ENCODE peak calls at places on chromosomes 2 and 18, in seven cellular contexts. K is Peyer's patch, J is IMR-90, W is body of pancreas, X is H1, M is adrenal gland, Z is gastrocnemius medialis. T is an unnamed sample.

GRCh38 chr2:196103626-196104025 is 35.0 kb upstream of the DNAH7 start:
- DNase-seq in X (no peak), M (no peak), Z (no peak), W (no peak), K (no peak), J (no peak), T (no peak)

GRCh38 chr2:223969856-223970255 is 12.6 kb downstream of the MRPL44 start:
- DNase-seq in K (no peak), M (no peak), J (peak; percentile 12), X (no peak), Z (no peak), W (no peak), T (no peak)

GRCh38 chr2:226683196-226683595 is 116.4 kb downstream of the IRS1 start:
- DNase-seq in Z (no peak), W (no peak), J (peak; percentile 28), K (no peak), M (peak; percentile 26), X (no peak), T (no peak)

GRCh38 chr2:75540994-75541393 is 19.7 kb downstream of the EVA1A start:
- DNase-seq in Z (no peak), K (no peak), X (no peak), W (no peak), M (no peak), J (no peak), T (no peak)

GRCh38 chr2:13822365-13822764 is 810.2 kb upstream of the LRATD1 start:
- DNase-seq in K (no peak), W (no peak), J (no peak), X (no peak), M (no peak), Z (no peak), T (no peak)

GRCh38 chr2:109098251-109098920 is 30.6 kb upstream of the SH3RF3 start:
- DNase-seq in W (no peak), Z (no peak), X (no peak), J (peak; percentile 23), M (no peak), K (no peak), T (no peak)

GRCh38 chr2:216619411-216620393 is 13.5 kb upstream of the IGFBP2 start:
- DNase-seq in W (no peak), X (peak; percentile 57), M (no peak), K (no peak), Z (no peak), J (peak; percentile 64), T (no peak)

GRCh38 chr2:39504790-39505335 is 67.8 kb upstream of the MAP4K3 start:
- DNase-seq in M (no peak), J (peak; percentile 89), X (no peak), Z (no peak), W (no peak), K (no peak), T (no peak)

GRCh38 chr18:63293930-63294329 is 25.6 kb downstream of the BCL2 start:
- DNase-seq in M (no peak), Z (no peak), W (no peak), K (no peak), J (no peak), X (no peak), T (no peak)

GRCh38 chr2:26890341-26891000 is 42.5 kb downstream of the DPYSL5 start:
- DNase-seq in W (no peak), Z (no peak), K (no peak), J (no peak), M (no peak), X (peak; percentile 32), T (no peak)

GRCh38 chr2:133459590-133459989 is 108.7 kb downstream of the NCKAP5 start:
- DNase-seq in Z (no peak), M (no peak), X (no peak), W (no peak), J (no peak), K (no peak), T (no peak)

GRCh38 chr2:182767578-182767977 is 51.5 kb downstream of the DNAJC10 start:
- DNase-seq in X (no peak), Z (no peak), K (no peak), M (peak; percentile 17), W (no peak), J (peak; percentile 33), T (no peak)

GRCh38 chr2:216930716-216931115 is 70.9 kb upstream of the TNP1 start:
- DNase-seq in X (no peak), K (no peak), W (no peak), Z (no peak), M (no peak), J (no peak), T (no peak)

GRCh38 chr18:23403310-23403709 is 49.8 kb upstream of the RIOK3 start:
- DNase-seq in X (no peak), M (no peak), K (no peak), J (no peak), Z (no peak), W (no peak), T (no peak)
- TF ChIP-seq POLR2A in X (no peak), M (no peak), K (no peak), J (no peak), Z (no peak), W (no peak), T (no peak)

DNA sequence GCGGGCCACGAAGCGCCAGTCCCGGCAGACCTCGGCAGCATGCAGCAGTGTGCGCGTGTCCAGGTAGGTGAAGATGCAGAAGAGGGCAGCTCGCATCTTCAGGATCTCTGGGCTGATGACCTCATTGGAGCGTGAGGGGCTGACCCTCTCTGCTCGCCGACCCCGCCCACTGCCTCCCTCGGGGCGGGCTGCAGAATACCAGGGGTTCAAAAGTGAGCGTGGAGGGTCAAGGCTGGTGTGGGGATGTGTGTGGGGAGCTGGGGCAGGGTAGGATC is 20.0 kb downstream of the FBXO41 start:
- DNase-seq in J (no peak), M (no peak), Z (no peak), X (no peak), K (no peak), W (no peak), T (no peak)
- H3K27ac ChIP-seq in J (no peak overlapping the region), M (no peak overlapping the region), Z (no peak overlapping the region), X (no peak overlapping the region), K (no peak overlapping the region), W (no peak overlapping the region), T (no peak overlapping the region)

DNA sequence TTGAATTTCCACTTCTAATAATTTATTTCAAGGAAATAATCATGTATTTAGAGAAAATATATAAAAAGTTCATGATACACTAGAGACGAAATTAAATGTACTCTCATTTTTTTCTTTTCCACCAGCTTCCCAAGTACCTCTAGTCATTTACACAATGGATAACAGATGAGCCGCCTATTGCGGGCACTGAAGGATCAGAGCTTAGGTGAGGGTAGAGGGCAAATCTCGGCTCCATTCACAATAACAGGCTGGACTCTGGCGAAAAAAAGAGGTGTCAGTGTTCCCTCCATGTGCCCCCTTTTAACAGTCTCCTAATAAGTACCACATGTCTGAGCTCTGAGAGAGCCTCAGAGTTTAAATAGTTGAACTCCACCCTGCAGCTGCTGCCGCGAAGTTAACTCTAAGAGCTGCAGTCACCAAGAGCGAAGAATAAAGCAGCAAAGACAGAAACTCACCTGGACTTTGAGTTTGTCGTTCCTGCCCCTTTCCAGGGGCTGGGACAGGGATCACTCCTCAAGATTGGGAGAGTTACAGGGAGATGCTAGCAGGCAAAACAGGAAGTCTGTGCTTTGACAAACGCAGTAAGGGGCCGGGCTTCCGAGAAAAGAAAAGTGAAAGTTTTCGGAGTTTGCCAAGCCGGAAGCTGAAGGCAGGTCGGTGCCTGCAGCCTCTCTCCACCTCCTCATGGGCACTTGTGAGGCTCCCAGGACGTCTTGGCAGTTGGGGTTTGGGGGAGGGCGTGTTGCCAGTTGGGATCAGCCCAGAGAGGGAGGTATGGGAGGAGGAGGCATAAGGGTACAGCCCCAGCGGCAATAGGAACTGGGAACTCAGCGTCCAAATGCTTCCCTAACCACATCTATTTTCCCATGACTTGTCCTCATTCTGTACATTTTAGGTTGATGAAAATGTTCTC is at the start of gene SP110:
- DNase-seq in Z (peak; percentile 54), W (peak; percentile 91), K (peak; percentile 78), X (peak; percentile 73), J (peak; percentile 80), M (peak; percentile 89), T (peak; percentile 90)
- TF ChIP-seq POLR2A in Z (peak; percentile 10), W (no peak), K (peak; percentile 30), X (peak; percentile 61), J (no peak), M (peak; percentile 39), T (peak; percentile 55)

DNA sequence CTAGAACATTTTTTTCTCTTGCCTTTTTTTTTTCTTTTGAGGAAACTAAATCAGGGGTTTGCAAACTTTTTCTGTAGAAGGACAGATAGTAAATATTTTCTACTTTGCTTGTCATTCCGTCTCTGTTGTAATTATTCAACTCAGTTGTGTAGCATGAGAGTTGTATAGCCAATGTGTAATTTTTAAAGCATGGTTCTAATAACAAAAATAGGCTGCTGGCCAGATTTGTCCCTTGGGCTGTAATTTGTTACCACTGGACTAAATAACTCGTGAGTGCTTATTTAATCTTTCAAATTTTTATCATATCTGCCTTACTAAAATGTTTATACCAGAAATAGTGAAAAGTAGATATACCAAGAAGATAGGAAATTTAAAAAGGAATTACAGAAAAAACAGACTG is 43.0 kb downstream of the CCDC148 start:
- DNase-seq in K (no peak), Z (no peak), X (no peak), J (peak; percentile 14), M (no peak), W (no peak), T (no peak)
- H3K27ac ChIP-seq in K (no peak overlapping the region), Z (no peak overlapping the region), X (no peak overlapping the region), J (no peak overlapping the region), M (no peak overlapping the region), W (no peak overlapping the region), T (no peak overlapping the region)

GRCh38 chr18:25459814-25460213 is 107.8 kb upstream of the ZNF521 start:
- DNase-seq in W (no peak), X (no peak), K (no peak), J (no peak), M (no peak), Z (no peak), T (no peak)

GRCh38 chr18:25454728-25455127 is 102.8 kb upstream of the ZNF521 start:
- DNase-seq in K (no peak), J (no peak), Z (no peak), X (no peak), M (no peak), W (no peak), T (no peak)

GRCh38 chr18:25456284-25456683 is 104.3 kb upstream of the ZNF521 start:
- DNase-seq in K (no peak), W (no peak), M (no peak), Z (no peak), X (no peak), J (no peak), T (no peak)

GRCh38 chr18:25457196-25457595 is 105.2 kb upstream of the ZNF521 start:
- DNase-seq in M (no peak), X (no peak), J (no peak), K (no peak), W (no peak), Z (no peak), T (no peak)

GRCh38 chr18:25457636-25458035 is 105.7 kb upstream of the ZNF521 start:
- DNase-seq in K (no peak), J (peak; percentile 68), Z (no peak), W (no peak), M (peak; percentile 29), X (no peak), T (no peak)
- TF ChIP-seq POLR2A in K (no peak), J (no peak), Z (no peak), W (no peak), M (no peak), X (no peak), T (no peak)

T was measured in thyroid gland.